ENCODE peak calls at places on chromosomes 5 and 9, in six cellular contexts. S is colonic mucosa, E is heart left ventricle, J is brain microvascular endothelial cell, Q is A549, T is HL-60. H is an unnamed sample.

GRCh38 chr9:110115868-110116542 is 92.0 kb downstream of the C9orf152 start:
- DNase-seq in Q (no peak), E (no peak), J (peak; percentile 65), T (no peak), S (no peak), H (no peak)

GRCh38 chr9:69276775-69277174 is 48.2 kb upstream of the ENTREP1 start:
- DNase-seq in E (peak; percentile 46), S (no peak), J (peak; percentile 25), T (no peak), Q (no peak), H (no peak)

GRCh38 chr5:34045996-34046395 is 3.0 kb upstream of the C1QTNF3 start:
- DNase-seq in S (no peak), E (no peak), Q (no peak), J (peak; percentile 68), T (no peak), H (no peak)

GRCh38 chr5:108339220-108339619 is 42.7 kb downstream of the FBXL17 start:
- DNase-seq in S (no peak), T (no peak), Q (no peak), J (no peak), E (no peak), H (no peak)

GRCh38 chr5:129249891-129250290 is 155.3 kb downstream of the ISOC1 start:
- DNase-seq in S (no peak), T (no peak), J (no peak), E (no peak), Q (no peak), H (no peak)

GRCh38 chr5:45162974-45163373 is 354.2 kb downstream of the MRPS30 start:
- DNase-seq in S (no peak), T (no peak), J (no peak), Q (no peak), E (no peak), H (no peak)

GRCh38 chr5:180072556-180072955 is 997 bp upstream of the RNF130 start:
- DNase-seq in S (no peak), J (no peak), E (no peak), T (no peak), Q (no peak), H (no peak)

GRCh38 chr5:150542933-150543445 is 35.1 kb downstream of the NDST1 start:
- DNase-seq in T (no peak), S (peak; percentile 89), E (no peak), Q (no peak), J (no peak), H (no peak)

GRCh38 chr5:122311888-122312669 is at the start of gene SNCAIP:
- DNase-seq in Q (peak; percentile 10), J (no peak), E (peak; percentile 45), S (peak; percentile 37), T (no peak), H (no peak)

GRCh38 chr9:105051897-105052296 is 123.9 kb upstream of the ABCA1 start:
- DNase-seq in E (no peak), J (no peak), Q (no peak), S (no peak), T (no peak), H (no peak)

GRCh38 chr5:168672016-168672415 is 92.8 kb upstream of the PANK3 start:
- DNase-seq in S (no peak), T (no peak), E (no peak), J (no peak), Q (no peak), H (no peak)

GRCh38 chr5:76521240-76521758 is 101.9 kb downstream of the F2RL2 start:
- DNase-seq in E (no peak), J (peak; percentile 17), Q (no peak), S (no peak), T (no peak), H (peak; percentile 2)

GRCh38 chr5:77620404-77620803 is 18.1 kb downstream of the OTP start:
- DNase-seq in J (no peak), E (no peak), S (no peak), T (no peak), Q (no peak), H (no peak)
- TF ChIP-seq CTCF in J (no peak), E (no peak), S (no peak), T (no peak), Q (no peak), H (no peak)

DNA sequence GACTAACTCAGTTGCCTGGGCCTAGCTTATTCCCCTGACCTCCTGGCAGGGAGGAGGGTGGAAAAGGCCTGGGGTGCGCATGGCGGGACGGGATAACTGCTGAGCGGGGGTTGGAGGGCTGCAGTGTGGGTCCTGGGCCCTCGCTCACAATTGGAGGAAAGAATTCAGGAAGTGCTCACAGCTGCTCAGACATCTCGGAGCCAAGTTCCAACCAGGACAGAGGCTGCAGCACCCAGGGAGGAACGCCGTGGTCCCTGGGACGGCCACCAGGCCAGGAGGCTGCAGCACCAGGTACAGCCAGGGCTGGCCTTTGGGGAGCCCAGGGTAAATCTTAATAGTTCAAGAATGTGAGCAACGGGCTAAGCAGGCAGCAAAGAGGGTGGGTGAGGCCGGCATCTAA is at the start of gene SPAAR:
- DNase-seq in J (no peak), T (no peak), Q (no peak), E (peak; percentile 53), S (no peak), H (no peak)
- H3K4me3 ChIP-seq in J (no peak within 1 kb of the TSS), T (no peak within 1 kb of the TSS), Q (peak within 1 kb of the TSS; percentile 12), E (peak within 1 kb of the TSS; percentile 45), S (no peak within 1 kb of the TSS), H (no peak within 1 kb of the TSS)

GRCh38 chr9:93684806-93685553 is 108.6 kb downstream of the PHF2 start:
- DNase-seq in T (no peak), S (no peak), J (no peak), Q (no peak), E (no peak), H (no peak)
- TF ChIP-seq CTCF in T (no peak), S (no peak), J (peak; percentile 54), Q (no peak), E (no peak), H (peak; percentile 13)

GRCh38 chr9:73446306-73446705 is 294.6 kb downstream of the ANXA1 start:
- DNase-seq in J (no peak), Q (no peak), E (no peak), T (no peak), S (no peak), H (no peak)
- H3K4me3 ChIP-seq in J (no peak overlapping the region), Q (no peak overlapping the region), E (peak overlapping the region; percentile 46), T (no peak overlapping the region), S (no peak overlapping the region), H (no peak overlapping the region)

GRCh38 chr9:72203205-72203803 is 54.1 kb downstream of the GDA start:
- DNase-seq in J (peak; percentile 25), S (peak; percentile 69), E (no peak), Q (peak; percentile 64), T (peak; percentile 30), H (peak; percentile 3)
- TF ChIP-seq CTCF in J (peak; percentile 72), S (peak; percentile 56), E (no peak), Q (peak; percentile 73), T (peak; percentile 50), H (peak; percentile 67)

DNA sequence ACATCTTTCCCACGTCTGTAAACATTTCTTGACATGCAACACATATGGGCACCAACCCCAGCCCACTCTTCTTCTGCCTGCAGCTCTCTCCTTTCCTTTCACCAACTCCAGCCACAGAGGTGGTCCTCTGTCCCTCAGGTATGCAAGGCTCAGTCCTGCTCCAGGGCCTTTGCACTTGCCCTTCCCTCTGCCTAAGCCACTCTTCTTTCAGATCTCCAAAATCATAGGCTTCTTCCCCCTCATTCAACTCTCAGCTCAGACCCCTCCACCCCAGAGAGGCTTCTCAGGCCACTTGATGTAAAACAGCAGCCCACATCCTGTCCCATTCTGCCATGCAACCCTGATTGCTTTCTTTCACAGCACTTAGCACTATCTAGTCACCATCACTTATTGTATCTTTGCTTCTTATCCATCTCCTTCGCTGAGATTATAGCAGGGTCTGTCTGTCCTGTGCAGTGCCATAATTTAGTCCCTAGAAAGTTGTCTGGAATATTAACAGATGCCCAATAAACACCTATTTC is 3.4 kb downstream of the LIFR start:
- DNase-seq in J (no peak), Q (no peak), T (no peak), E (no peak), S (no peak), H (no peak)
- H3K4me3 ChIP-seq in J (no peak overlapping the region), Q (no peak overlapping the region), T (no peak overlapping the region), E (peak overlapping the region; percentile 1), S (no peak overlapping the region), H (no peak overlapping the region)

H was measured in AG09309.